ENCODE peak calls at places on chromosomes 3 and 15, in ten cellular contexts. One of them, this sample, is unnamed.

GRCh38 chr3:71006810-71007785 is 576.4 kb downstream of the FOXP1 start:
- DNase-seq in NCI-H1436: no peak
- DNase-seq in left cardiac atrium: no peak
- DNase-seq in kidney: no peak
- DNase-seq in stimulated activated CD4-positive, alpha-beta T cell treated with anti-CD3 and anti-CD28 coated beads, Interleukin-4, amount 100 ng/mL, for 4 hours: no peak
- DNase-seq in CD4-positive, CD25-positive, alpha-beta regulatory T cell: peak; percentile 54
- DNase-seq in epithelial cell of esophagus: peak; percentile 70
- DNase-seq in heart left ventricle: no peak
- DNase-seq in NCI-H774: no peak
- DNase-seq in HuH-7: no peak
- DNase-seq in this sample: no peak

GRCh38 chr15:62119224-62119925 is 45.7 kb downstream of the C2CD4B start:
- DNase-seq in NCI-H1436: no peak
- DNase-seq in left cardiac atrium: no peak
- DNase-seq in kidney: no peak
- DNase-seq in stimulated activated CD4-positive, alpha-beta T cell treated with anti-CD3 and anti-CD28 coated beads, Interleukin-4, amount 100 ng/mL, for 4 hours: peak; percentile 18
- DNase-seq in CD4-positive, CD25-positive, alpha-beta regulatory T cell: peak; percentile 61
- DNase-seq in epithelial cell of esophagus: peak; percentile 97
- DNase-seq in heart left ventricle: no peak
- DNase-seq in NCI-H774: peak; percentile 20
- DNase-seq in HuH-7: no peak
- DNase-seq in this sample: no peak

GRCh38 chr15:74011610-74012009 is 17.1 kb downstream of the PML start:
- DNase-seq in NCI-H1436: no peak
- DNase-seq in left cardiac atrium: peak; percentile 79
- DNase-seq in kidney: no peak
- DNase-seq in stimulated activated CD4-positive, alpha-beta T cell treated with anti-CD3 and anti-CD28 coated beads, Interleukin-4, amount 100 ng/mL, for 4 hours: no peak
- DNase-seq in CD4-positive, CD25-positive, alpha-beta regulatory T cell: no peak
- DNase-seq in epithelial cell of esophagus: no peak
- DNase-seq in heart left ventricle: peak; percentile 75
- DNase-seq in NCI-H774: no peak
- DNase-seq in HuH-7: no peak
- DNase-seq in this sample: peak; percentile 63

GRCh38 chr15:41782486-41783271 is 8.4 kb downstream of the MAPKBP1 start:
- DNase-seq in NCI-H1436: no peak
- DNase-seq in left cardiac atrium: no peak
- DNase-seq in kidney: no peak
- DNase-seq in stimulated activated CD4-positive, alpha-beta T cell treated with anti-CD3 and anti-CD28 coated beads, Interleukin-4, amount 100 ng/mL, for 4 hours: no peak
- DNase-seq in CD4-positive, CD25-positive, alpha-beta regulatory T cell: no peak
- DNase-seq in epithelial cell of esophagus: no peak
- DNase-seq in heart left ventricle: no peak
- DNase-seq in NCI-H774: no peak
- DNase-seq in HuH-7: no peak
- DNase-seq in this sample: no peak

GRCh38 chr15:98476559-98476958 is 171.8 kb upstream of the IGF1R start:
- DNase-seq in NCI-H1436: no peak
- DNase-seq in left cardiac atrium: no peak
- DNase-seq in kidney: no peak
- DNase-seq in stimulated activated CD4-positive, alpha-beta T cell treated with anti-CD3 and anti-CD28 coated beads, Interleukin-4, amount 100 ng/mL, for 4 hours: no peak
- DNase-seq in CD4-positive, CD25-positive, alpha-beta regulatory T cell: no peak
- DNase-seq in epithelial cell of esophagus: no peak
- DNase-seq in heart left ventricle: no peak
- DNase-seq in NCI-H774: no peak
- DNase-seq in HuH-7: no peak
- DNase-seq in this sample: no peak

GRCh38 chr3:129627350-129628168 is 21.1 kb upstream of the PLXND1 start:
- DNase-seq in NCI-H1436: peak; percentile 77
- DNase-seq in left cardiac atrium: peak; percentile 71
- DNase-seq in kidney: peak; percentile 91
- DNase-seq in stimulated activated CD4-positive, alpha-beta T cell treated with anti-CD3 and anti-CD28 coated beads, Interleukin-4, amount 100 ng/mL, for 4 hours: peak; percentile 57
- DNase-seq in CD4-positive, CD25-positive, alpha-beta regulatory T cell: peak; percentile 89
- DNase-seq in epithelial cell of esophagus: peak; percentile 85
- DNase-seq in heart left ventricle: peak; percentile 81
- DNase-seq in NCI-H774: peak; percentile 58
- DNase-seq in HuH-7: peak; percentile 91
- DNase-seq in this sample: peak; percentile 75

GRCh38 chr3:3209057-3209456 is 29.6 kb upstream of the CRBN start:
- DNase-seq in NCI-H1436: no peak
- DNase-seq in left cardiac atrium: no peak
- DNase-seq in kidney: no peak
- DNase-seq in stimulated activated CD4-positive, alpha-beta T cell treated with anti-CD3 and anti-CD28 coated beads, Interleukin-4, amount 100 ng/mL, for 4 hours: no peak
- DNase-seq in CD4-positive, CD25-positive, alpha-beta regulatory T cell: no peak
- DNase-seq in epithelial cell of esophagus: no peak
- DNase-seq in heart left ventricle: no peak
- DNase-seq in NCI-H774: no peak
- DNase-seq in HuH-7: no peak
- DNase-seq in this sample: no peak

GRCh38 chr15:61916104-61916503 is 144.1 kb downstream of the VPS13C start:
- DNase-seq in NCI-H1436: no peak
- DNase-seq in left cardiac atrium: no peak
- DNase-seq in kidney: no peak
- DNase-seq in stimulated activated CD4-positive, alpha-beta T cell treated with anti-CD3 and anti-CD28 coated beads, Interleukin-4, amount 100 ng/mL, for 4 hours: no peak
- DNase-seq in CD4-positive, CD25-positive, alpha-beta regulatory T cell: no peak
- DNase-seq in epithelial cell of esophagus: no peak
- DNase-seq in heart left ventricle: no peak
- DNase-seq in NCI-H774: peak; percentile 12
- DNase-seq in HuH-7: no peak
- DNase-seq in this sample: no peak

GRCh38 chr3:194201953-194202666 is 66.2 kb downstream of the HES1 start:
- DNase-seq in NCI-H1436: no peak
- DNase-seq in left cardiac atrium: no peak
- DNase-seq in kidney: no peak
- DNase-seq in stimulated activated CD4-positive, alpha-beta T cell treated with anti-CD3 and anti-CD28 coated beads, Interleukin-4, amount 100 ng/mL, for 4 hours: no peak
- DNase-seq in CD4-positive, CD25-positive, alpha-beta regulatory T cell: peak; percentile 42
- DNase-seq in epithelial cell of esophagus: peak; percentile 24
- DNase-seq in heart left ventricle: no peak
- DNase-seq in NCI-H774: no peak
- DNase-seq in HuH-7: no peak
- DNase-seq in this sample: no peak

GRCh38 chr15:29668120-29668602 is 154.1 kb downstream of the TJP1 start:
- DNase-seq in NCI-H1436: peak; percentile 48
- DNase-seq in left cardiac atrium: peak; percentile 72
- DNase-seq in kidney: no peak
- DNase-seq in stimulated activated CD4-positive, alpha-beta T cell treated with anti-CD3 and anti-CD28 coated beads, Interleukin-4, amount 100 ng/mL, for 4 hours: no peak
- DNase-seq in CD4-positive, CD25-positive, alpha-beta regulatory T cell: peak; percentile 33
- DNase-seq in epithelial cell of esophagus: peak; percentile 90
- DNase-seq in heart left ventricle: peak; percentile 73
- DNase-seq in NCI-H774: peak; percentile 75
- DNase-seq in HuH-7: peak; percentile 70
- DNase-seq in this sample: peak; percentile 62

GRCh38 chr15:65939901-65940617 is 70.8 kb downstream of the RAB11A start:
- DNase-seq in NCI-H1436: peak; percentile 13
- DNase-seq in left cardiac atrium: no peak
- DNase-seq in kidney: no peak
- DNase-seq in stimulated activated CD4-positive, alpha-beta T cell treated with anti-CD3 and anti-CD28 coated beads, Interleukin-4, amount 100 ng/mL, for 4 hours: no peak
- DNase-seq in CD4-positive, CD25-positive, alpha-beta regulatory T cell: no peak
- DNase-seq in epithelial cell of esophagus: peak; percentile 95
- DNase-seq in heart left ventricle: peak; percentile 77
- DNase-seq in NCI-H774: peak; percentile 79
- DNase-seq in HuH-7: no peak
- DNase-seq in this sample: no peak

GRCh38 chr3:29764603-29765254 is 483.9 kb downstream of the RBMS3 start:
- DNase-seq in NCI-H1436: peak; percentile 15
- DNase-seq in left cardiac atrium: no peak
- DNase-seq in kidney: no peak
- DNase-seq in stimulated activated CD4-positive, alpha-beta T cell treated with anti-CD3 and anti-CD28 coated beads, Interleukin-4, amount 100 ng/mL, for 4 hours: no peak
- DNase-seq in CD4-positive, CD25-positive, alpha-beta regulatory T cell: no peak
- DNase-seq in epithelial cell of esophagus: peak; percentile 78
- DNase-seq in heart left ventricle: no peak
- DNase-seq in NCI-H774: no peak
- DNase-seq in HuH-7: no peak
- DNase-seq in this sample: no peak

This sample was measured in uterus.